ENCODE peak calls at places on chromosome 4, in four cellular contexts. One of them, this sample, is unnamed.

GRCh38 chr4:74588350-74588749 is 143.4 kb downstream of the AREG start:
- DNase-seq in right lobe of liver: no peak
- DNase-seq in lung: no peak
- DNase-seq in AG09319: no peak
- DNase-seq in this sample: no peak

GRCh38 chr4:108029731-108030130 is 40.0 kb downstream of the HADH start:
- DNase-seq in right lobe of liver: no peak
- DNase-seq in lung: no peak
- DNase-seq in AG09319: no peak
- DNase-seq in this sample: no peak

GRCh38 chr4:75919914-75920313 is 17.7 kb upstream of the PPEF2 start:
- DNase-seq in right lobe of liver: peak
- DNase-seq in lung: no peak
- DNase-seq in AG09319: no peak
- DNase-seq in this sample: no peak

GRCh38 chr4:150332086-150332485 is 249.9 kb upstream of the MAB21L2 start:
- DNase-seq in right lobe of liver: no peak
- DNase-seq in lung: no peak
- DNase-seq in AG09319: no peak
- DNase-seq in this sample: no peak

GRCh38 chr4:55396305-55397023 is 707 bp downstream of the TMEM165 start:
- DNase-seq in right lobe of liver: peak
- DNase-seq in lung: peak
- DNase-seq in AG09319: no peak
- DNase-seq in this sample: peak

GRCh38 chr4:148808416-148808815 is 366.2 kb upstream of the NR3C2 start:
- DNase-seq in right lobe of liver: no peak
- DNase-seq in lung: no peak
- DNase-seq in AG09319: no peak
- DNase-seq in this sample: no peak

GRCh38 chr4:176438401-176438800 is 118.6 kb downstream of the SPCS3 start:
- DNase-seq in right lobe of liver: no peak
- DNase-seq in lung: no peak
- DNase-seq in AG09319: peak
- DNase-seq in this sample: no peak

GRCh38 chr4:93529692-93530091 is 298.9 kb upstream of the ATOH1 start:
- DNase-seq in right lobe of liver: no peak
- DNase-seq in lung: no peak
- DNase-seq in AG09319: no peak
- DNase-seq in this sample: no peak

GRCh38 chr4:103410401-103410800 is 212.3 kb upstream of the CENPE start:
- DNase-seq in right lobe of liver: no peak
- DNase-seq in lung: no peak
- DNase-seq in AG09319: no peak
- DNase-seq in this sample: no peak

GRCh38 chr4:114132199-114132598 is 152.8 kb upstream of the ARSJ start:
- DNase-seq in right lobe of liver: no peak
- DNase-seq in lung: no peak
- DNase-seq in AG09319: no peak
- DNase-seq in this sample: no peak

GRCh38 chr4:105619193-105619931 is 66.9 kb downstream of the ARHGEF38 start:
- DNase-seq in right lobe of liver: peak
- DNase-seq in lung: peak
- DNase-seq in AG09319: no peak
- DNase-seq in this sample: no peak

GRCh38 chr4:96983830-96984229 is 1143.9 kb downstream of the PDHA2 start:
- DNase-seq in right lobe of liver: no peak
- DNase-seq in lung: no peak
- DNase-seq in AG09319: no peak
- DNase-seq in this sample: no peak

GRCh38 chr4:104472766-104473165 is 21.9 kb downstream of the CXXC4 start:
- DNase-seq in right lobe of liver: no peak
- DNase-seq in lung: no peak
- DNase-seq in AG09319: no peak
- DNase-seq in this sample: no peak

GRCh38 chr4:58286335-58286734 is 1176.2 kb upstream of the IGFBP7 start:
- DNase-seq in right lobe of liver: no peak
- DNase-seq in lung: no peak
- DNase-seq in AG09319: no peak
- DNase-seq in this sample: no peak

GRCh38 chr4:125388653-125389052 is 73.9 kb downstream of the FAT4 start:
- DNase-seq in right lobe of liver: no peak
- DNase-seq in lung: no peak
- DNase-seq in AG09319: peak
- DNase-seq in this sample: no peak

GRCh38 chr4:74117024-74117534 is 18.1 kb upstream of the CXCL2 start:
- DNase-seq in right lobe of liver: peak
- DNase-seq in lung: peak
- DNase-seq in AG09319: peak
- DNase-seq in this sample: no peak

GRCh38 chr4:80610845-80611244 is 275.3 kb downstream of the CFAP299 start:
- DNase-seq in right lobe of liver: no peak
- DNase-seq in lung: no peak
- DNase-seq in AG09319: peak
- DNase-seq in this sample: no peak

GRCh38 chr4:8653326-8654000 is 60.9 kb downstream of the CPZ start:
- DNase-seq in right lobe of liver: no peak
- DNase-seq in lung: no peak
- DNase-seq in AG09319: no peak
- DNase-seq in this sample: no peak

GRCh38 chr4:186592450-186592849 is 37.1 kb upstream of the MTNR1A start:
- DNase-seq in right lobe of liver: no peak
- DNase-seq in lung: no peak
- DNase-seq in AG09319: no peak
- DNase-seq in this sample: no peak

GRCh38 chr4:183872531-183872930 is 32.6 kb upstream of the STOX2 start:
- DNase-seq in right lobe of liver: no peak
- DNase-seq in lung: no peak
- DNase-seq in AG09319: no peak
- DNase-seq in this sample: no peak

GRCh38 chr4:7392438-7393374 is 42.0 kb downstream of the PSAPL1 start:
- DNase-seq in right lobe of liver: no peak
- DNase-seq in lung: no peak
- DNase-seq in AG09319: no peak
- DNase-seq in this sample: no peak
- TF ChIP-seq CTCF in right lobe of liver: no peak
- TF ChIP-seq CTCF in lung: no peak
- TF ChIP-seq CTCF in AG09319: peak
- TF ChIP-seq CTCF in this sample: no peak

GRCh38 chr4:156593464-156593863 is 378.1 kb downstream of the PDGFC start:
- DNase-seq in right lobe of liver: no peak
- DNase-seq in lung: no peak
- DNase-seq in AG09319: no peak
- DNase-seq in this sample: no peak
- TF ChIP-seq CTCF in right lobe of liver: no peak
- TF ChIP-seq CTCF in lung: no peak
- TF ChIP-seq CTCF in AG09319: peak
- TF ChIP-seq CTCF in this sample: no peak

DNA sequence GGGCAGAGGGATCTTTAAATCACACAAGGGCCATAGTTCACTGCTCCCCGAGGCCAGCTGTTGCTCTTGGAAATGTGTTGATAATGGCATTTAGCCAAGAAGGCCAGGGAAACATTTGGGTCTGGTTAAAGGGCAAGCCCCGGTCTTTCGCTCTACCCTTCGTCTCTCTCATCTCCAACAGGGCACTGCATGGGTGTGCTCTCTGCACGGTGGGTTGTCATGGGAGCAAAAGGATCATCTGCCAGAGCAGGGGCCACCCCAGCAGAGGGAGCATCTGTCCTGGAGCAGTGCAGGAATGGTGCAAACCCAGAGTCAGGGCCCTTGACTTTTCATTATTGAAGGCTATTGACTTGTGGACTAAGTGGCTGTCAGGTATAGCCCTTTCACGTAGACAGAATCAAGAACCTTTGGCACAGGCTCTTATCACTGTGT is 22.7 kb upstream of the PGRMC2 start:
- DNase-seq in right lobe of liver: peak
- DNase-seq in lung: no peak
- DNase-seq in AG09319: no peak
- DNase-seq in this sample: no peak
- TF ChIP-seq CTCF in right lobe of liver: peak
- TF ChIP-seq CTCF in lung: no peak
- TF ChIP-seq CTCF in AG09319: peak
- TF ChIP-seq CTCF in this sample: no peak

GRCh38 chr4:53174824-53175223 is 191.0 kb downstream of the SCFD2 start:
- DNase-seq in right lobe of liver: no peak
- DNase-seq in lung: no peak
- DNase-seq in AG09319: no peak
- DNase-seq in this sample: no peak
- TF ChIP-seq CTCF in right lobe of liver: no peak
- TF ChIP-seq CTCF in lung: no peak
- TF ChIP-seq CTCF in AG09319: no peak
- TF ChIP-seq CTCF in this sample: no peak

GRCh38 chr4:132619968-132620367 is 529.1 kb upstream of the PCDH10 start:
- DNase-seq in right lobe of liver: no peak
- DNase-seq in lung: no peak
- DNase-seq in AG09319: no peak
- DNase-seq in this sample: no peak

GRCh38 chr4:132614682-132615081 is 534.4 kb upstream of the PCDH10 start:
- DNase-seq in right lobe of liver: no peak
- DNase-seq in lung: no peak
- DNase-seq in AG09319: no peak
- DNase-seq in this sample: no peak
- TF ChIP-seq CTCF in right lobe of liver: peak
- TF ChIP-seq CTCF in lung: no peak
- TF ChIP-seq CTCF in AG09319: no peak
- TF ChIP-seq CTCF in this sample: peak

GRCh38 chr4:170026253-170026991 is at the start of gene MFAP3L:
- DNase-seq in right lobe of liver: peak
- DNase-seq in lung: peak
- DNase-seq in AG09319: peak
- DNase-seq in this sample: peak
- TF ChIP-seq CTCF in right lobe of liver: no peak
- TF ChIP-seq CTCF in lung: no peak
- TF ChIP-seq CTCF in AG09319: no peak
- TF ChIP-seq CTCF in this sample: peak